ENCODE peak calls at places on chromosomes 5 and 9, in ten cellular contexts. One of them, this sample, is unnamed.

GRCh38 chr5:154138701-154139100 is 51.8 kb upstream of the GALNT10 start:
- DNase-seq in epithelial cell of esophagus: no peak
- DNase-seq in PC-3: no peak
- DNase-seq in lower lobe of right lung: no peak
- DNase-seq in cardiac fibroblast: peak
- DNase-seq in ovary: no peak
- DNase-seq in psoas muscle: no peak
- DNase-seq in GM12864: no peak
- DNase-seq in PC-9: no peak
- DNase-seq in fibroblast of pulmonary artery: peak
- DNase-seq in this sample: peak

GRCh38 chr9:127153484-127153883 is 31.0 kb upstream of the ANGPTL2 start:
- DNase-seq in epithelial cell of esophagus: no peak
- DNase-seq in PC-3: no peak
- DNase-seq in lower lobe of right lung: no peak
- DNase-seq in cardiac fibroblast: no peak
- DNase-seq in ovary: peak
- DNase-seq in psoas muscle: no peak
- DNase-seq in GM12864: no peak
- DNase-seq in PC-9: no peak
- DNase-seq in fibroblast of pulmonary artery: no peak
- DNase-seq in this sample: no peak

GRCh38 chr9:134455951-134456739 is 129.9 kb downstream of the RXRA start:
- DNase-seq in epithelial cell of esophagus: peak
- DNase-seq in PC-3: peak
- DNase-seq in lower lobe of right lung: peak
- DNase-seq in cardiac fibroblast: peak
- DNase-seq in ovary: peak
- DNase-seq in psoas muscle: peak
- DNase-seq in GM12864: no peak
- DNase-seq in PC-9: peak
- DNase-seq in fibroblast of pulmonary artery: peak
- DNase-seq in this sample: peak

GRCh38 chr5:68542207-68542606 is 326.7 kb downstream of the PIK3R1 start:
- DNase-seq in epithelial cell of esophagus: peak
- DNase-seq in PC-3: no peak
- DNase-seq in lower lobe of right lung: no peak
- DNase-seq in cardiac fibroblast: no peak
- DNase-seq in ovary: no peak
- DNase-seq in psoas muscle: no peak
- DNase-seq in GM12864: no peak
- DNase-seq in PC-9: no peak
- DNase-seq in fibroblast of pulmonary artery: no peak
- DNase-seq in this sample: no peak

GRCh38 chr9:104868303-104868686 is 59.7 kb downstream of the ABCA1 start:
- DNase-seq in epithelial cell of esophagus: no peak
- DNase-seq in PC-3: no peak
- DNase-seq in lower lobe of right lung: no peak
- DNase-seq in cardiac fibroblast: no peak
- DNase-seq in ovary: no peak
- DNase-seq in psoas muscle: no peak
- DNase-seq in GM12864: no peak
- DNase-seq in PC-9: no peak
- DNase-seq in fibroblast of pulmonary artery: no peak
- DNase-seq in this sample: no peak

GRCh38 chr5:60507687-60508086 is 192.3 kb downstream of the DEPDC1B start:
- DNase-seq in epithelial cell of esophagus: no peak
- DNase-seq in PC-3: no peak
- DNase-seq in lower lobe of right lung: no peak
- DNase-seq in cardiac fibroblast: no peak
- DNase-seq in ovary: no peak
- DNase-seq in psoas muscle: no peak
- DNase-seq in GM12864: no peak
- DNase-seq in PC-9: no peak
- DNase-seq in fibroblast of pulmonary artery: no peak
- DNase-seq in this sample: peak

GRCh38 chr9:80650964-80651555 is 1038.3 kb downstream of the TLE1 start:
- DNase-seq in epithelial cell of esophagus: peak
- DNase-seq in PC-3: peak
- DNase-seq in lower lobe of right lung: no peak
- DNase-seq in cardiac fibroblast: peak
- DNase-seq in ovary: no peak
- DNase-seq in psoas muscle: no peak
- DNase-seq in GM12864: no peak
- DNase-seq in PC-9: no peak
- DNase-seq in fibroblast of pulmonary artery: peak
- DNase-seq in this sample: peak

GRCh38 chr9:122201641-122202040 is 27.1 kb downstream of the LHX6 start:
- DNase-seq in epithelial cell of esophagus: no peak
- DNase-seq in PC-3: no peak
- DNase-seq in lower lobe of right lung: no peak
- DNase-seq in cardiac fibroblast: no peak
- DNase-seq in ovary: no peak
- DNase-seq in psoas muscle: no peak
- DNase-seq in GM12864: no peak
- DNase-seq in PC-9: no peak
- DNase-seq in fibroblast of pulmonary artery: no peak
- DNase-seq in this sample: peak

GRCh38 chr9:98148486-98148885 is 29.5 kb upstream of the TRIM14 start:
- DNase-seq in epithelial cell of esophagus: no peak
- DNase-seq in PC-3: no peak
- DNase-seq in lower lobe of right lung: no peak
- DNase-seq in cardiac fibroblast: no peak
- DNase-seq in ovary: no peak
- DNase-seq in psoas muscle: no peak
- DNase-seq in GM12864: no peak
- DNase-seq in PC-9: peak
- DNase-seq in fibroblast of pulmonary artery: no peak
- DNase-seq in this sample: no peak

GRCh38 chr5:82635561-82636288 is 357.6 kb upstream of the RPS23 start:
- DNase-seq in epithelial cell of esophagus: peak
- DNase-seq in PC-3: peak
- DNase-seq in lower lobe of right lung: no peak
- DNase-seq in cardiac fibroblast: no peak
- DNase-seq in ovary: no peak
- DNase-seq in psoas muscle: no peak
- DNase-seq in GM12864: no peak
- DNase-seq in PC-9: no peak
- DNase-seq in fibroblast of pulmonary artery: peak
- DNase-seq in this sample: peak

GRCh38 chr5:140840978-140841962 is at the start of gene PCDHA8:
- DNase-seq in epithelial cell of esophagus: no peak
- DNase-seq in PC-3: peak
- DNase-seq in lower lobe of right lung: no peak
- DNase-seq in cardiac fibroblast: no peak
- DNase-seq in ovary: no peak
- DNase-seq in psoas muscle: no peak
- DNase-seq in GM12864: no peak
- DNase-seq in PC-9: peak
- DNase-seq in fibroblast of pulmonary artery: no peak
- DNase-seq in this sample: no peak

GRCh38 chr5:177444106-177445051 is 2.2 kb upstream of the PRR7 start:
- DNase-seq in epithelial cell of esophagus: no peak
- DNase-seq in PC-3: no peak
- DNase-seq in lower lobe of right lung: no peak
- DNase-seq in cardiac fibroblast: no peak
- DNase-seq in ovary: no peak
- DNase-seq in psoas muscle: no peak
- DNase-seq in GM12864: no peak
- DNase-seq in PC-9: no peak
- DNase-seq in fibroblast of pulmonary artery: no peak
- DNase-seq in this sample: no peak

GRCh38 chr5:141521244-141521781 is 32.4 kb downstream of the PCDHGC5 start:
- DNase-seq in epithelial cell of esophagus: peak
- DNase-seq in PC-3: peak
- DNase-seq in lower lobe of right lung: no peak
- DNase-seq in cardiac fibroblast: peak
- DNase-seq in ovary: no peak
- DNase-seq in psoas muscle: no peak
- DNase-seq in GM12864: no peak
- DNase-seq in PC-9: peak
- DNase-seq in fibroblast of pulmonary artery: peak
- DNase-seq in this sample: peak

GRCh38 chr9:34576943-34577634 is 12.4 kb downstream of the CNTFR start:
- DNase-seq in epithelial cell of esophagus: no peak
- DNase-seq in PC-3: no peak
- DNase-seq in lower lobe of right lung: no peak
- DNase-seq in cardiac fibroblast: no peak
- DNase-seq in ovary: peak
- DNase-seq in psoas muscle: no peak
- DNase-seq in GM12864: no peak
- DNase-seq in PC-9: no peak
- DNase-seq in fibroblast of pulmonary artery: no peak
- DNase-seq in this sample: no peak

GRCh38 chr9:136437430-136437829 is 2.2 kb downstream of the INPP5E start:
- DNase-seq in epithelial cell of esophagus: peak
- DNase-seq in PC-3: peak
- DNase-seq in lower lobe of right lung: no peak
- DNase-seq in cardiac fibroblast: peak
- DNase-seq in ovary: no peak
- DNase-seq in psoas muscle: no peak
- DNase-seq in GM12864: no peak
- DNase-seq in PC-9: peak
- DNase-seq in fibroblast of pulmonary artery: peak
- DNase-seq in this sample: peak

GRCh38 chr9:74771262-74771585 is 116.5 kb downstream of the TRPM6 start:
- DNase-seq in epithelial cell of esophagus: no peak
- DNase-seq in PC-3: no peak
- DNase-seq in lower lobe of right lung: no peak
- DNase-seq in cardiac fibroblast: no peak
- DNase-seq in ovary: no peak
- DNase-seq in psoas muscle: no peak
- DNase-seq in GM12864: no peak
- DNase-seq in PC-9: no peak
- DNase-seq in fibroblast of pulmonary artery: no peak
- DNase-seq in this sample: no peak
- TF ChIP-seq CTCF in epithelial cell of esophagus: no peak
- TF ChIP-seq CTCF in PC-3: peak
- TF ChIP-seq CTCF in lower lobe of right lung: no peak
- TF ChIP-seq CTCF in cardiac fibroblast: no peak
- TF ChIP-seq CTCF in ovary: no peak
- TF ChIP-seq CTCF in psoas muscle: peak
- TF ChIP-seq CTCF in GM12864: no peak
- TF ChIP-seq CTCF in PC-9: peak
- TF ChIP-seq CTCF in fibroblast of pulmonary artery: no peak
- TF ChIP-seq CTCF in this sample: no peak

DNA sequence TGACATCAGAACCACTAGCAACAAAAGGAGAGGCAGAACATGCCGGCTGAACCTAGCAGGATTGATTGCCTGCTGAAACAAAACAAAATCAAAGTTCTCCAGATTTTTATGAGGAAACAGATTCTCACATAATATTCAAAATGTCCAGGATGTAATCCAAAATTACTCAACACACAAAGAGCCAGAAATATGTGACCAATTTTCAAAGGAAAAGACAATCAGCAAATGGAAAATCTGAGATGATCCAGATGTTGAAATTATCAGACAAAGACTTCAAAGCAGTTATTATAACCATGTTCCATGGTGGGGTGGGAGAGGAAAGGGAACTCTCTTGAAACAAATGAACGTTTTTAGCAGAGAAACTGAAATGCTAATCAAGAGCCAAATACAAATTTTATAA is 37.7 kb downstream of the UBTD2 start:
- DNase-seq in epithelial cell of esophagus: no peak
- DNase-seq in PC-3: no peak
- DNase-seq in lower lobe of right lung: no peak
- DNase-seq in cardiac fibroblast: peak
- DNase-seq in ovary: no peak
- DNase-seq in psoas muscle: no peak
- DNase-seq in GM12864: no peak
- DNase-seq in PC-9: no peak
- DNase-seq in fibroblast of pulmonary artery: peak
- DNase-seq in this sample: peak
- H3K4me3 ChIP-seq in epithelial cell of esophagus: no peak
- H3K4me3 ChIP-seq in PC-3: no peak
- H3K4me3 ChIP-seq in lower lobe of right lung: no peak
- H3K4me3 ChIP-seq in cardiac fibroblast: no peak
- H3K4me3 ChIP-seq in ovary: no peak
- H3K4me3 ChIP-seq in psoas muscle: no peak
- H3K4me3 ChIP-seq in GM12864: no peak
- H3K4me3 ChIP-seq in PC-9: no peak
- H3K4me3 ChIP-seq in fibroblast of pulmonary artery: no peak
- H3K4me3 ChIP-seq in this sample: no peak

GRCh38 chr9:129008469-129008965 is 19.6 kb downstream of the SH3GLB2 start:
- DNase-seq in epithelial cell of esophagus: no peak
- DNase-seq in PC-3: no peak
- DNase-seq in lower lobe of right lung: peak
- DNase-seq in cardiac fibroblast: no peak
- DNase-seq in ovary: no peak
- DNase-seq in psoas muscle: peak
- DNase-seq in GM12864: no peak
- DNase-seq in PC-9: no peak
- DNase-seq in fibroblast of pulmonary artery: no peak
- DNase-seq in this sample: no peak

GRCh38 chr9:129005336-129005997 is 22.7 kb downstream of the SH3GLB2 start:
- DNase-seq in epithelial cell of esophagus: no peak
- DNase-seq in PC-3: no peak
- DNase-seq in lower lobe of right lung: peak
- DNase-seq in cardiac fibroblast: no peak
- DNase-seq in ovary: no peak
- DNase-seq in psoas muscle: no peak
- DNase-seq in GM12864: no peak
- DNase-seq in PC-9: no peak
- DNase-seq in fibroblast of pulmonary artery: no peak
- DNase-seq in this sample: no peak

GRCh38 chr9:129007766-129008468 is 20.2 kb downstream of the SH3GLB2 start:
- DNase-seq in epithelial cell of esophagus: peak
- DNase-seq in PC-3: peak
- DNase-seq in lower lobe of right lung: peak
- DNase-seq in cardiac fibroblast: no peak
- DNase-seq in ovary: no peak
- DNase-seq in psoas muscle: peak
- DNase-seq in GM12864: no peak
- DNase-seq in PC-9: no peak
- DNase-seq in fibroblast of pulmonary artery: no peak
- DNase-seq in this sample: no peak

GRCh38 chr9:129006328-129007034 is 21.6 kb downstream of the SH3GLB2 start:
- DNase-seq in epithelial cell of esophagus: peak
- DNase-seq in PC-3: peak
- DNase-seq in lower lobe of right lung: peak
- DNase-seq in cardiac fibroblast: peak
- DNase-seq in ovary: peak
- DNase-seq in psoas muscle: peak
- DNase-seq in GM12864: no peak
- DNase-seq in PC-9: peak
- DNase-seq in fibroblast of pulmonary artery: peak
- DNase-seq in this sample: peak

GRCh38 chr9:129007035-129007765 is 20.9 kb downstream of the SH3GLB2 start:
- DNase-seq in epithelial cell of esophagus: no peak
- DNase-seq in PC-3: no peak
- DNase-seq in lower lobe of right lung: peak
- DNase-seq in cardiac fibroblast: no peak
- DNase-seq in ovary: peak
- DNase-seq in psoas muscle: peak
- DNase-seq in GM12864: no peak
- DNase-seq in PC-9: no peak
- DNase-seq in fibroblast of pulmonary artery: no peak
- DNase-seq in this sample: peak
- TF ChIP-seq CTCF in epithelial cell of esophagus: no peak
- TF ChIP-seq CTCF in PC-3: peak
- TF ChIP-seq CTCF in lower lobe of right lung: no peak
- TF ChIP-seq CTCF in cardiac fibroblast: no peak
- TF ChIP-seq CTCF in ovary: no peak
- TF ChIP-seq CTCF in psoas muscle: no peak
- TF ChIP-seq CTCF in GM12864: no peak
- TF ChIP-seq CTCF in PC-9: peak
- TF ChIP-seq CTCF in fibroblast of pulmonary artery: no peak
- TF ChIP-seq CTCF in this sample: no peak

GRCh38 chr5:106923409-106923808 is 747.3 kb downstream of the EFNA5 start:
- DNase-seq in epithelial cell of esophagus: no peak
- DNase-seq in PC-3: peak
- DNase-seq in lower lobe of right lung: no peak
- DNase-seq in cardiac fibroblast: no peak
- DNase-seq in ovary: no peak
- DNase-seq in psoas muscle: no peak
- DNase-seq in GM12864: no peak
- DNase-seq in PC-9: no peak
- DNase-seq in fibroblast of pulmonary artery: no peak
- DNase-seq in this sample: no peak
- H3K4me3 ChIP-seq in epithelial cell of esophagus: no peak
- H3K4me3 ChIP-seq in PC-3: no peak
- H3K4me3 ChIP-seq in lower lobe of right lung: no peak
- H3K4me3 ChIP-seq in cardiac fibroblast: no peak
- H3K4me3 ChIP-seq in ovary: no peak
- H3K4me3 ChIP-seq in psoas muscle: no peak
- H3K4me3 ChIP-seq in GM12864: no peak
- H3K4me3 ChIP-seq in PC-9: no peak
- H3K4me3 ChIP-seq in fibroblast of pulmonary artery: no peak
- H3K4me3 ChIP-seq in this sample: no peak